ENCODE peak calls at places on chromosome 17, in nine cellular contexts. G is thyroid gland, C is body of pancreas, I is lower leg skin, J is GM12891, F is Peyer's patch, T is upper lobe of left lung, S is transverse colon, O is ovary. W is an unnamed sample.

GRCh38 chr17:78759203-78759968 is 22.7 kb downstream of the CYTH1 start:
- DNase-seq in G (no peak), C (peak), I (no peak), J (no peak), F (no peak), T (no peak), S (peak), O (peak), W (no peak)

GRCh38 chr17:50047488-50048126 is 8.3 kb upstream of the ITGA3 start:
- DNase-seq in G (peak), C (no peak), I (no peak), J (no peak), F (no peak), T (no peak), S (no peak), O (peak), W (peak)

GRCh38 chr17:27477050-27477647 is 20.9 kb downstream of the KSR1 start:
- DNase-seq in G (no peak), C (no peak), I (no peak), J (no peak), F (no peak), T (no peak), S (no peak), O (no peak), W (no peak)

GRCh38 chr17:75769536-75769935 is 4.5 kb upstream of the GALK1 start:
- DNase-seq in G (no peak), C (no peak), I (no peak), J (no peak), F (peak), T (no peak), S (no peak), O (no peak), W (no peak)

GRCh38 chr17:35797918-35798317 is 2.5 kb upstream of the MMP28 start:
- DNase-seq in G (no peak), C (no peak), I (no peak), J (no peak), F (no peak), T (no peak), S (no peak), O (no peak), W (no peak)

GRCh38 chr17:78812849-78813248 is 27.8 kb downstream of the USP36 start:
- DNase-seq in G (no peak), C (no peak), I (no peak), J (no peak), F (no peak), T (no peak), S (no peak), O (no peak), W (no peak)

GRCh38 chr17:55717898-55718735 is 4.5 kb downstream of the TMEM100 start:
- DNase-seq in G (peak), C (peak), I (peak), J (no peak), F (peak), T (no peak), S (peak), O (peak), W (no peak)

GRCh38 chr17:60563743-60564142 is 36.2 kb upstream of the PPM1D start:
- DNase-seq in G (no peak), C (no peak), I (no peak), J (no peak), F (no peak), T (no peak), S (no peak), O (no peak), W (no peak)

GRCh38 chr17:5785343-5785742 is 201.0 kb upstream of the NLRP1 start:
- DNase-seq in G (no peak), C (no peak), I (no peak), J (no peak), F (no peak), T (no peak), S (no peak), O (no peak), W (no peak)

GRCh38 chr17:83007504-83008475 is 71.6 kb upstream of the METRNL start:
- DNase-seq in G (peak), C (no peak), I (peak), J (peak), F (no peak), T (peak), S (no peak), O (no peak), W (no peak)

GRCh38 chr17:58487589-58488427 is at the start of gene HSF5:
- DNase-seq in G (peak), C (no peak), I (no peak), J (peak), F (no peak), T (peak), S (peak), O (no peak), W (no peak)

GRCh38 chr17:55540414-55541091 is 29.3 kb upstream of the SMIM36 start:
- DNase-seq in G (no peak), C (no peak), I (no peak), J (no peak), F (no peak), T (no peak), S (no peak), O (no peak), W (no peak)

GRCh38 chr17:78993241-78993956 is 13.7 kb upstream of the LGALS3BP start:
- DNase-seq in G (peak), C (peak), I (no peak), J (peak), F (peak), T (peak), S (peak), O (peak), W (no peak)

DNA sequence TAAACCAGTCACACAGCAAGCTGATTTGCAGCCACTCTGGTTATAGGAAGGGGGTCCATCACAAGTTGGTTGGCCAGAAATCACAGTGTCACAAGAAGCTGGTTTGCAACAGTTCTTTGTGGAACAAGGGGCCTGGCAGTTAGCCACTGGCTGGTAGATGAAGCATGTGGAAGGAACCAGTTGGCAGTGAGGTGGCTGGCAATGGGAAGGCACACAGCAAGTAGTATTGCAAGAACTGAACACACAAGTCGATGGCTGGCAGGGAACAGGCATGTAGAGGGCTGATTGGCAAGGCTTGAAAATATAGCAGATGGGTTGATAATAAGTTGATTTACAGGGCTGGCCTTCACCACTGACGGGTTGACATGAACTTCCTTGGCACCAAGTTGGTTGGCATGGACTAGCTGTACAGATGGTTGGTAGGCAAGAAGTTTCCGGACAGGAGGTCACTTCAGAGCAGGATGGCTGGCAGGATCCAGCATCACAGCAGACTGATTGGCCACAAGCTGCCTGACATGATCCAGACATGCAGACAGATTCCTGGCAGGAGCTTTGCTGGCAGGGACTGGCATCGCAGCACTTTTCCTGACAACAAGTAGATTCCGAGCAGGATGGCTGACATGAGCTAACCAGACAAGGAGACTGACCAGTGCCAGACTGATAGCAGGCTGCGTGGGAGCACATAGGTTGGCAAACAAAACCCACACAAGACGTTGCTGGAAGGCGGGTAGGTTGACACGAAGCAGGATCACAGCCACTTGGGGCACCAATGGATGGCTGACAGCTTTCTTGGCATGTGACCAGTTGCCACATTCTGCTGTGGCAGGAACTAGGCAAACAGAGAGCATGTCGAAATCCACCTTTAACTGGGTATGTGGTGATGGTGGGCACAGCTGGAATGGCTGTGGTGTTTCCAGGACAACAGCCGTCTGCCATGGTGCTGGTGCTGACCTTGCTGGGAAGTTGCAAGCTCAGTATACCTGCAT is at the start of gene KRTAP29-1:
- DNase-seq in G (no peak), C (peak), I (no peak), J (no peak), F (no peak), T (no peak), S (no peak), O (no peak), W (no peak)
- TF ChIP-seq POLR2A in G (no peak), C (no peak), I (no peak), J (no peak), F (no peak), T (no peak), S (no peak), O (no peak), W (no peak)

DNA sequence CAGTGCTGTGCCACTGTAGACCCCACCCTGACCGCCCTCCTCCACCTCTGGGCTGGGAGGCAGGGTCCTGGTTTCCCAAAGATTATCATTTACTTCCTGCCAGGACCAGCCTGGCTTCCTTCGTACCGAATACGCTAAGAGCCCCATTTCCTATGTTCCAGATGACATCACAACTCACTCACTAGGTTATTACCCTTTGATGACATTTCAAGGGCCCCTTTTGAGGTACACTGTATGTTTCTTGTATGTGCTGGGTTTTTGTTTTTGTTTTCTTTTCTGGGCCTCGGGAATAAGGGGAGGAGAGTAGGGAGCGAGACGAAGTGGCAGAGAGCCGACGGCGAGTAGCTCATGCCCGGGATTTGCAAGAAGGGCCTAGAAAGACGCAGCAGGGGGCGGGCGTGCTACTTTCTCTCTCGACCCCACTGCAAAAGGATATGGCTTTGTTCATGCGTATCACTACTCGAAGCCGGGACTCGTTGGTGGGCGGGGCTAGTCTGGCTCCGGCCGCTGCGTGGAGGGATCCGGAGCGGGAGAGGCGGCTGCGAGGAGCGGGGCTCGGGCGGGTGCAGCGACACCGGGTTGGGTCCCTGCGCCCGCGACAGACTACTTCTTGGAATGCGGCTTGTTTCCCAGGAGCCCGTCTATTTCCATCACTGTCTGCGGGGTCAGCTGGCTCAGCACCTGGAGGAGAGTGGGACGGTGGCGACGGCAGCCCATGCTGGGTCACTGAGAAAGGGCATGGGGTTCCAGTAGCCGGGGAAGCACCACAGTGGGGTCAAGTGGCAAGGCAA is 6.6 kb upstream of the RNF227 start:
- DNase-seq in G (peak), C (peak), I (peak), J (peak), F (peak), T (peak), S (peak), O (peak), W (no peak)
- TF ChIP-seq POLR2A in G (no peak), C (peak), I (no peak), J (peak), F (peak), T (no peak), S (peak), O (peak), W (no peak)

GRCh38 chr17:45243750-45244149 is 18.1 kb downstream of the SPATA32 start:
- DNase-seq in G (no peak), C (no peak), I (no peak), J (no peak), F (peak), T (peak), S (peak), O (no peak), W (no peak)
- TF ChIP-seq POLR2A in G (no peak), C (no peak), I (no peak), J (no peak), F (no peak), T (no peak), S (no peak), O (no peak), W (no peak)

GRCh38 chr17:40524243-40524965 is 23.0 kb upstream of the TNS4 start:
- DNase-seq in G (peak), C (no peak), I (no peak), J (no peak), F (peak), T (no peak), S (no peak), O (no peak), W (no peak)

GRCh38 chr17:40522961-40523310 is 21.5 kb upstream of the TNS4 start:
- DNase-seq in G (peak), C (no peak), I (no peak), J (no peak), F (peak), T (no peak), S (no peak), O (no peak), W (no peak)

GRCh38 chr17:40522250-40522960 is 21.0 kb upstream of the TNS4 start:
- DNase-seq in G (peak), C (no peak), I (no peak), J (no peak), F (peak), T (no peak), S (no peak), O (no peak), W (no peak)

GRCh38 chr17:40526668-40527067 is 25.2 kb upstream of the TNS4 start:
- DNase-seq in G (peak), C (no peak), I (no peak), J (no peak), F (peak), T (no peak), S (no peak), O (no peak), W (no peak)

DNA sequence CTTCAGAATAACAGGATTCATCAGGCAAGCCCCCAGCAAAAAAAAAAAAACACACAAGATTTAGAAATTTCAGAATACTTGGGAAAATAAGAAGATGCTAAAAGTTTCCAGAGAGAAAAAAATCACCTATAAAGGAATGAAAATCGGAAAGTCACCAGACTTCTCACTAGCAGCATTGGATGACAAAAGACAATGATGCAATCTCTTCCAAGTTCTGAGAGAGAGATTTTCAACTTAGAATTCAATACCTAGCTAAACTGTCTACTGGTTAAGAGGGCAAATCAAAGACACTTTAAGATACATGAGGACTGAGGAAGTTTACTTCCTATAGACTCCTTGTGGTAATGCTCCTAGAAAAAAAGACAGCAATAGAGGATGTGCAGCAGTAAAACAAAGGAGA is 23.9 kb upstream of the TNS4 start:
- DNase-seq in G (no peak), C (no peak), I (no peak), J (no peak), F (no peak), T (no peak), S (no peak), O (no peak), W (no peak)
- TF ChIP-seq POLR2A in G (no peak), C (no peak), I (no peak), J (no peak), F (no peak), T (no peak), S (no peak), O (no peak), W (no peak)

GRCh38 chr17:47955497-47956461 is 1.9 kb downstream of the PRR15L start:
- DNase-seq in G (peak), C (peak), I (no peak), J (no peak), F (peak), T (no peak), S (peak), O (no peak), W (no peak)
- TF ChIP-seq POLR2A in G (no peak), C (peak), I (no peak), J (no peak), F (peak), T (no peak), S (peak), O (no peak), W (no peak)

DNA sequence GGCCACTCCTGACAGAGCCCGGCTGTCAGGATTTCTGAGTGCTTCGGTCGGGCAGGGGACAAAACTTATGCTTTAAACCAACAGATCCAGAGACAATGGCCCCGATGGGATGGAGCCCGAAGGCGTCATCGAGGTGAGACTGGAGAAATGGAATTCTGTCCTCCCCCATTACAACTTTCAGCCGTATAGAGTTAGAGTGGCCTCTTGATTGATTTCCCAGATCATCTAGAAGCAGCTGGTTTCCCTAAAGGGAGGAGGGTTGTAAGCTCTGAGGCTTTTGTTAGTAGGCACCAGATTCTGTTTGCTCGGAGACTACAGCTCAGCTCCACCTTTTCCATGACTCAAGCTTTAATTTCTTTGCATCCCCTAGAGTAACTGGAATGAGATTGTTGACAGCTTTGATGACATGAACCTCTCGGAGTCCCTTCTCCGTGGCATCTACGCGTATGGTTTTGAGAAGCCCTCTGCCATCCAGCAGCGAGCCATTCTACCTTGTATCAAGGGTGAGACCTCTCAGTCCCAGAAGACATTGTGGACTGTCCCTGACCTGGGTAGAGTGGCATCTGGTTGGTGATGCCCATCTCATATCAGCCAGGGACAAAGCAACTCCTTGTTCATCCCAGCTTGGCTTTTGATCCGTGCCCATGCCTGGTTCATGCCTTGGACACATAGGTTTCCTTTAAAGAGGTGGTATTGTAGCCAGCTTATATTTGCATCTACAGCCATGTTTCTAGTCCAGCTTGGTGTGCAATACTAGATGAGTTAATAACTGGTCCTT is 5.1 kb upstream of the CD68 start:
- DNase-seq in G (no peak), C (no peak), I (no peak), J (no peak), F (no peak), T (no peak), S (no peak), O (no peak), W (no peak)
- TF ChIP-seq POLR2A in G (no peak), C (no peak), I (no peak), J (no peak), F (no peak), T (no peak), S (no peak), O (no peak), W (no peak)